ENCODE peak calls at places on chromosomes 13 and 19, in five cellular contexts. Z, R, M, H and J are unnamed samples.

GRCh38 chr19:55526216-55527196 is 10.4 kb downstream of the SBK2 start:
- DNase-seq in Z (no peak), M (no peak), R (no peak), H (peak; percentile 51), J (peak; percentile 3)

GRCh38 chr13:50714886-50715285 is 128.6 kb downstream of the DLEU7 start:
- DNase-seq in M (no peak), Z (no peak), R (no peak), H (no peak), J (no peak)

GRCh38 chr13:84130739-84131138 is 248.5 kb upstream of the SLITRK1 start:
- DNase-seq in Z (no peak), H (peak; percentile 31), R (no peak), M (no peak), J (no peak)

GRCh38 chr19:3346677-3347353 is 19.6 kb upstream of the NFIC start:
- DNase-seq in M (peak; percentile 78), Z (no peak), H (peak; percentile 64), R (no peak), J (no peak)

GRCh38 chr19:42985588-42985987 is 40.7 kb downstream of the PSG11 start:
- DNase-seq in Z (no peak), H (no peak), M (no peak), R (no peak), J (no peak)

GRCh38 chr19:7694499-7694898 is 7.4 kb downstream of the FCER2 start:
- DNase-seq in Z (no peak), R (no peak), M (no peak), H (no peak), J (no peak)

GRCh38 chr13:67227131-67227983 is 2.8 kb downstream of the PCDH9 start:
- DNase-seq in H (no peak), M (no peak), R (no peak), Z (no peak), J (no peak)

GRCh38 chr19:11382898-11383705 is 1.0 kb downstream of the EPOR start:
- DNase-seq in M (peak; percentile 39), H (peak; percentile 15), Z (peak; percentile 44), R (no peak), J (no peak)

GRCh38 chr13:25709088-25709487 is 337.3 kb downstream of the ATP8A2 start:
- DNase-seq in H (no peak), Z (no peak), M (no peak), R (no peak), J (no peak)

GRCh38 chr19:38691938-38692457 is 44.5 kb downstream of the ACTN4 start:
- DNase-seq in Z (no peak), H (peak; percentile 98), M (peak; percentile 81), R (peak; percentile 59), J (peak; percentile 79)

GRCh38 chr13:53382008-53382407 is 353.4 kb downstream of the OLFM4 start:
- DNase-seq in R (no peak), H (no peak), Z (no peak), M (no peak), J (no peak)

GRCh38 chr13:24284876-24285275 is 24.5 kb upstream of the C1QTNF9 start:
- DNase-seq in R (no peak), H (no peak), Z (no peak), M (no peak), J (no peak)

GRCh38 chr19:57058871-57059270 is 60.9 kb upstream of the USP29 start:
- DNase-seq in H (no peak), M (no peak), R (no peak), Z (no peak), J (no peak)

GRCh38 chr19:19105365-19106060 is 32.8 kb downstream of the TMEM161A start:
- DNase-seq in R (no peak), Z (no peak), H (no peak), M (no peak), J (no peak)

GRCh38 chr13:112074139-112074710 is 7.3 kb downstream of the SOX1 start:
- DNase-seq in H (no peak), R (no peak), M (no peak), Z (no peak), J (no peak)

GRCh38 chr13:98443329-98443728 is 133.6 kb downstream of the STK24 start:
- DNase-seq in M (no peak), Z (no peak), H (peak; percentile 85), R (no peak), J (peak; percentile 22)

GRCh38 chr19:40717325-40717879 is 490 bp downstream of the ITPKC start:
- DNase-seq in Z (no peak), M (peak; percentile 45), R (no peak), H (peak; percentile 51), J (no peak)

GRCh38 chr19:595326-596262 is 5.9 kb downstream of the HCN2 start:
- DNase-seq in H (no peak), Z (no peak), R (no peak), M (no peak), J (no peak)

GRCh38 chr19:51784922-51785690 is 9.9 kb upstream of the FPR3 start:
- DNase-seq in R (no peak), M (peak; percentile 84), Z (no peak), H (peak; percentile 80), J (no peak)

GRCh38 chr13:36447501-36447900 is 15.2 kb downstream of the CCNA1 start:
- DNase-seq in R (peak; percentile 71), M (no peak), H (no peak), Z (no peak), J (no peak)

GRCh38 chr13:54486421-54487166 is 1458.0 kb downstream of the OLFM4 start:
- DNase-seq in M (no peak), Z (no peak), H (no peak), R (no peak), J (no peak)

GRCh38 chr19:19217110-19217509 is 5.4 kb downstream of the NCAN start:
- DNase-seq in M (no peak), Z (no peak), R (no peak), H (peak; percentile 44), J (no peak)

GRCh38 chr19:50728084-50728737 is 5.0 kb downstream of the CLEC11A start:
- DNase-seq in Z (no peak), H (no peak), M (peak; percentile 53), R (no peak), J (no peak)

GRCh38 chr19:40601061-40601973 is at the start of gene LTBP4:
- DNase-seq in Z (no peak), R (no peak), M (peak; percentile 56), H (no peak), J (no peak)

GRCh38 chr13:53743906-53744305 is 715.3 kb downstream of the OLFM4 start:
- DNase-seq in M (no peak), R (no peak), Z (no peak), H (no peak), J (no peak)

GRCh38 chr19:48287748-48288147 is 17.9 kb downstream of the ZNF114 start:
- DNase-seq in R (no peak), M (no peak), H (no peak), Z (no peak), J (no peak)

GRCh38 chr13:112153364-112153763 is 86.4 kb downstream of the SOX1 start:
- DNase-seq in M (no peak), Z (no peak), R (no peak), H (no peak), J (no peak)

GRCh38 chr19:49129238-49129583 is 9.9 kb downstream of the PPFIA3 start:
- DNase-seq in M (no peak), Z (no peak), R (no peak), H (no peak), J (no peak)

GRCh38 chr19:19077103-19077502 is 13.3 kb downstream of the SLC25A42 start:
- DNase-seq in H (no peak), Z (no peak), M (no peak), R (no peak), J (no peak)

GRCh38 chr19:32104465-32105235 is 240.8 kb upstream of the ZNF507 start:
- DNase-seq in H (no peak), M (no peak), Z (no peak), R (no peak), J (peak; percentile 4)
- TF ChIP-seq CTCF in H (no peak), M (no peak), Z (no peak), R (no peak), J (no peak)

GRCh38 chr19:29014857-29015436 is 198.0 kb downstream of the UQCRFS1 start:
- DNase-seq in R (no peak), M (no peak), Z (no peak), H (peak; percentile 2), J (no peak)
- TF ChIP-seq CTCF in R (no peak), M (no peak), Z (no peak), H (peak; percentile 36), J (peak; percentile 40)

DNA sequence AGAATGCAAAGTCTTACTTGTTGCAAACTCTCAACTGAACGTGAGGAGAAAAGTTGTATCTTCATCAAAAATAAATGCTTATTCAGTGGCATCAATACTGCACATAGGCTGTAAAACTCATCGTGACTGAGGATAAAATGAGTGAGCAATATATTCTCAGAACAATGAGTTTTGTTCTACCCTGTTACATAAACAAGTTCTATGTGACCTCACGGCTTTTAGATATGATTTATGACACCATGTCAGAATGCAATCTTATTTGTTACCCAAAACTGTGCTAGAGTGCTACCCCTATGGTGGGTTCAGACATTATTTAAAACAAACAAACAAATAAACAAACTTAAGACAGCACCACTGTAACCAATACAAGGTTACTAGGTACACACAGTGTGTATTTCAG is 55.4 kb downstream of the FOXO1 start:
- DNase-seq in Z (no peak), M (no peak), R (no peak), H (no peak), J (no peak)
- TF ChIP-seq CTCF in Z (no peak), M (no peak), R (no peak), H (no peak), J (no peak)

GRCh38 chr19:10295847-10296591 is 6.3 kb downstream of the ICAM5 start:
- DNase-seq in Z (no peak), H (no peak), M (no peak), R (no peak), J (no peak)

GRCh38 chr19:10295305-10295846 is 5.6 kb downstream of the ICAM5 start:
- DNase-seq in M (no peak), R (no peak), H (no peak), Z (peak; percentile 70), J (no peak)

GRCh38 chr19:10293637-10294367 is 4.0 kb downstream of the ICAM5 start:
- DNase-seq in R (no peak), Z (no peak), M (no peak), H (no peak), J (no peak)

GRCh38 chr19:10292789-10293636 is 3.3 kb downstream of the ICAM5 start:
- DNase-seq in R (no peak), Z (no peak), M (no peak), H (no peak), J (no peak)

DNA sequence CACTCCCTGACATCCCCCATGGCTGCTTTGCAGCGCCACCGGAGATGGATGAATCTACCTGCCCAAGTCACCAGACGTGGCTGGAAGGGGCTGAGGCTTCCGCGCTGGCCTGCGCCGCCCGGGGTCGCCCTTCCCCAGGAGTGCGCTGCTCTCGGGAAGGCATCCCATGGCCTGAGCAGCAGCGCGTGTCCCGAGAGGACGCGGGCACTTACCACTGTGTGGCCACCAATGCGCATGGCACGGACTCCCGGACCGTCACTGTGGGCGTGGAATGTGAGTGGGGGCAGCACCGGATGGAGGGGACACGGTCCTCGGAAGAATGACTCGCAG is 4.6 kb downstream of the ICAM5 start:
- DNase-seq in M (no peak), R (no peak), H (no peak), Z (no peak), J (no peak)
- TF ChIP-seq CTCF in M (no peak), R (no peak), H (no peak), Z (no peak), J (peak; percentile 14)